ENCODE peak calls at places on chromosome 4, in four cellular contexts. K is stimulated activated CD4-positive, alpha-beta T cell treated with anti-CD3 and anti-CD28 coated beads, Interleukin-15, amount 100 ng/mL, for 1 hour; Z is Caco-2; S is activated T-helper 1 cell treated with anti-CD3 and anti-CD28 coated beads, Interleukin-2, amount 50 U/mL, for 16 hours. W is an unnamed sample.

GRCh38 chr4:177478496-177478895 is 36.3 kb upstream of the AGA start:
- DNase-seq in K (no peak), S (no peak), Z (no peak), W (no peak)

GRCh38 chr4:147773261-147774184 is 41.6 kb downstream of the ARHGAP10 start:
- DNase-seq in Z (no peak), S (no peak), K (no peak), W (no peak)

GRCh38 chr4:53653484-53654053 is 62.3 kb upstream of the LNX1 start:
- DNase-seq in K (no peak), Z (peak; percentile 5), S (no peak), W (peak; percentile 74)

GRCh38 chr4:169268951-169269781 is 1.6 kb downstream of the SH3RF1 start:
- DNase-seq in Z (peak; percentile 49), S (no peak), K (no peak), W (no peak)

GRCh38 chr4:102778720-102779119 is 18.0 kb upstream of the MANBA start:
- DNase-seq in Z (no peak), K (no peak), S (no peak), W (no peak)

GRCh38 chr4:26029512-26030131 is 115.6 kb downstream of the SMIM20 start:
- DNase-seq in K (no peak), Z (no peak), S (no peak), W (no peak)

GRCh38 chr4:40722576-40723161 is 27.1 kb upstream of the NSUN7 start:
- DNase-seq in K (no peak), Z (no peak), S (no peak), W (no peak)

GRCh38 chr4:84808332-84808731 is 158.2 kb downstream of the WDFY3 start:
- DNase-seq in S (no peak), K (no peak), Z (no peak), W (no peak)

GRCh38 chr4:75723117-75723801 is 1.1 kb upstream of the USO1 start:
- DNase-seq in Z (no peak), K (no peak), S (no peak), W (no peak)

GRCh38 chr4:180284267-180284666 is 1958.9 kb upstream of the TENM3 start:
- DNase-seq in S (no peak), Z (no peak), K (no peak), W (no peak)

GRCh38 chr4:55545133-55545532 is 1.6 kb downstream of the CLOCK start:
- DNase-seq in K (no peak), Z (no peak), S (no peak), W (peak; percentile 2)

W was measured in NCI-H345.